ENCODE peak calls at places on chromosomes 1 and 21, in seven cellular contexts. One of them, this sample, is unnamed. For H3K27me3, the result is how much of the 10 kb centered on the place peaks cover.

GRCh38 chr1:184558691-184559090 is 171.9 kb downstream of the C1orf21 start:
- DNase-seq in esophagus squamous epithelium: no peak
- DNase-seq in cardiac muscle cell: no peak
- DNase-seq in BE2C: no peak
- DNase-seq in thoracic aorta: no peak
- DNase-seq in sigmoid colon: no peak
- DNase-seq in left lung: no peak
- DNase-seq in this sample: no peak

GRCh38 chr1:180781718-180782117 is 131.0 kb upstream of the KIAA1614 start:
- DNase-seq in thoracic aorta: no peak
- DNase-seq in esophagus squamous epithelium: no peak
- DNase-seq in cardiac muscle cell: no peak
- DNase-seq in BE2C: no peak
- DNase-seq in sigmoid colon: no peak
- DNase-seq in left lung: no peak
- DNase-seq in this sample: no peak

GRCh38 chr1:182120411-182121258 is 59.1 kb upstream of the ZNF648 start:
- DNase-seq in left lung: no peak
- DNase-seq in BE2C: no peak
- DNase-seq in sigmoid colon: no peak
- DNase-seq in cardiac muscle cell: no peak
- DNase-seq in thoracic aorta: no peak
- DNase-seq in esophagus squamous epithelium: no peak
- DNase-seq in this sample: no peak

GRCh38 chr1:155093938-155094621 is 15.4 kb downstream of the EFNA3 start:
- DNase-seq in sigmoid colon: peak
- DNase-seq in left lung: peak
- DNase-seq in thoracic aorta: no peak
- DNase-seq in esophagus squamous epithelium: no peak
- DNase-seq in BE2C: peak
- DNase-seq in cardiac muscle cell: peak
- DNase-seq in this sample: no peak

GRCh38 chr1:50975436-50975835 is 5.4 kb downstream of the CDKN2C start:
- DNase-seq in esophagus squamous epithelium: no peak
- DNase-seq in left lung: no peak
- DNase-seq in BE2C: no peak
- DNase-seq in sigmoid colon: no peak
- DNase-seq in cardiac muscle cell: no peak
- DNase-seq in thoracic aorta: no peak
- DNase-seq in this sample: no peak

GRCh38 chr1:230899845-230900251 is 31.5 kb upstream of the C1orf198 start:
- DNase-seq in sigmoid colon: no peak
- DNase-seq in BE2C: no peak
- DNase-seq in esophagus squamous epithelium: no peak
- DNase-seq in left lung: no peak
- DNase-seq in thoracic aorta: no peak
- DNase-seq in cardiac muscle cell: no peak
- DNase-seq in this sample: no peak

GRCh38 chr1:110639724-110640386 is 33.7 kb upstream of the KCNA2 start:
- DNase-seq in thoracic aorta: no peak
- DNase-seq in esophagus squamous epithelium: no peak
- DNase-seq in cardiac muscle cell: no peak
- DNase-seq in sigmoid colon: no peak
- DNase-seq in left lung: no peak
- DNase-seq in BE2C: no peak
- DNase-seq in this sample: no peak

GRCh38 chr1:114118351-114118990 is 35.2 kb downstream of the SYT6 start:
- DNase-seq in thoracic aorta: no peak
- DNase-seq in cardiac muscle cell: no peak
- DNase-seq in left lung: no peak
- DNase-seq in BE2C: no peak
- DNase-seq in esophagus squamous epithelium: no peak
- DNase-seq in sigmoid colon: peak
- DNase-seq in this sample: no peak

GRCh38 chr1:223052479-223052878 is 90.6 kb downstream of the TLR5 start:
- DNase-seq in BE2C: no peak
- DNase-seq in esophagus squamous epithelium: no peak
- DNase-seq in sigmoid colon: peak
- DNase-seq in cardiac muscle cell: no peak
- DNase-seq in thoracic aorta: no peak
- DNase-seq in left lung: no peak
- DNase-seq in this sample: no peak

GRCh38 chr1:221987860-221988520 is 246.1 kb upstream of the DUSP10 start:
- DNase-seq in esophagus squamous epithelium: no peak
- DNase-seq in thoracic aorta: no peak
- DNase-seq in BE2C: peak
- DNase-seq in left lung: no peak
- DNase-seq in sigmoid colon: no peak
- DNase-seq in cardiac muscle cell: no peak
- DNase-seq in this sample: no peak

GRCh38 chr1:211723273-211723672 is 47.9 kb upstream of the NEK2 start:
- DNase-seq in sigmoid colon: no peak
- DNase-seq in thoracic aorta: no peak
- DNase-seq in cardiac muscle cell: no peak
- DNase-seq in BE2C: no peak
- DNase-seq in esophagus squamous epithelium: no peak
- DNase-seq in left lung: no peak
- DNase-seq in this sample: no peak

GRCh38 chr1:238340989-238341388 is 450.3 kb upstream of the ZP4 start:
- DNase-seq in BE2C: no peak
- DNase-seq in thoracic aorta: no peak
- DNase-seq in cardiac muscle cell: no peak
- DNase-seq in sigmoid colon: no peak
- DNase-seq in esophagus squamous epithelium: no peak
- DNase-seq in left lung: no peak
- DNase-seq in this sample: no peak

GRCh38 chr1:168728452-168729404 is at the start of gene DPT:
- DNase-seq in sigmoid colon: peak
- DNase-seq in thoracic aorta: no peak
- DNase-seq in BE2C: no peak
- DNase-seq in left lung: no peak
- DNase-seq in esophagus squamous epithelium: no peak
- DNase-seq in cardiac muscle cell: no peak
- DNase-seq in this sample: peak

GRCh38 chr1:168734271-168734670 is 5.3 kb upstream of the DPT start:
- DNase-seq in left lung: no peak
- DNase-seq in cardiac muscle cell: no peak
- DNase-seq in sigmoid colon: peak
- DNase-seq in thoracic aorta: no peak
- DNase-seq in BE2C: no peak
- DNase-seq in esophagus squamous epithelium: no peak
- DNase-seq in this sample: no peak

GRCh38 chr1:198556969-198557368 is 16.5 kb upstream of the ATP6V1G3 start:
- DNase-seq in sigmoid colon: no peak
- DNase-seq in cardiac muscle cell: no peak
- DNase-seq in esophagus squamous epithelium: peak
- DNase-seq in thoracic aorta: no peak
- DNase-seq in left lung: no peak
- DNase-seq in BE2C: no peak
- DNase-seq in this sample: peak

GRCh38 chr1:20437640-20438039 is 48.4 kb downstream of the CAMK2N1 start:
- DNase-seq in esophagus squamous epithelium: no peak
- DNase-seq in thoracic aorta: no peak
- DNase-seq in cardiac muscle cell: no peak
- DNase-seq in BE2C: no peak
- DNase-seq in left lung: no peak
- DNase-seq in sigmoid colon: no peak
- DNase-seq in this sample: no peak

GRCh38 chr21:39085843-39086415 is 97.3 kb downstream of the PSMG1 start:
- DNase-seq in cardiac muscle cell: no peak
- DNase-seq in BE2C: no peak
- DNase-seq in esophagus squamous epithelium: no peak
- DNase-seq in left lung: no peak
- DNase-seq in thoracic aorta: no peak
- DNase-seq in sigmoid colon: no peak
- DNase-seq in this sample: no peak

GRCh38 chr21:39084979-39085729 is 98.1 kb downstream of the PSMG1 start:
- DNase-seq in esophagus squamous epithelium: no peak
- DNase-seq in sigmoid colon: no peak
- DNase-seq in cardiac muscle cell: no peak
- DNase-seq in left lung: no peak
- DNase-seq in BE2C: no peak
- DNase-seq in thoracic aorta: no peak
- DNase-seq in this sample: peak

GRCh38 chr21:39082656-39083376 is 100.4 kb downstream of the PSMG1 start:
- DNase-seq in thoracic aorta: no peak
- DNase-seq in BE2C: no peak
- DNase-seq in cardiac muscle cell: no peak
- DNase-seq in left lung: no peak
- DNase-seq in sigmoid colon: no peak
- DNase-seq in esophagus squamous epithelium: no peak
- DNase-seq in this sample: no peak

GRCh38 chr21:39083377-39084008 is 99.8 kb downstream of the PSMG1 start:
- DNase-seq in sigmoid colon: no peak
- DNase-seq in thoracic aorta: no peak
- DNase-seq in cardiac muscle cell: no peak
- DNase-seq in esophagus squamous epithelium: no peak
- DNase-seq in left lung: no peak
- DNase-seq in BE2C: no peak
- DNase-seq in this sample: no peak

DNA sequence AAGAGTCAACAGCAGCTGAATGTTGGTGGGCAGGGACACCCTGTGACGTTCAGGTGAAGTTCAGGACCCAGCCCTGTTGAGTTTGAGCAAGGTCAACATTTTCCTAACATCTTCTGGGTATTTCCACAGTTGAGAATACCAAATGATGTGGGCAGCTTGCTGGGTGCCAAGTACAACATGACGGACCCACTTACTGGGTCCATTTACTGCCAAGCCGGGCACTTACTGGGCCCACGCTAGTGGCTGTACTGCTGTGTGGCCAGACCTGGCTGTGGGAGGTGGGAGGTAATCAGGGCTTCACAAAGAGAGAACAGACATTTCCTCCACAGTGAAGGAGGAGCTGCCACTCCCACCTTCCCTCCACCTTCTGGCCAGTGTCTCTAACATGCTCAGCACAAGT is 99.2 kb downstream of the PSMG1 start:
- DNase-seq in BE2C: no peak
- DNase-seq in esophagus squamous epithelium: no peak
- DNase-seq in thoracic aorta: no peak
- DNase-seq in sigmoid colon: no peak
- DNase-seq in left lung: no peak
- DNase-seq in cardiac muscle cell: no peak
- DNase-seq in this sample: no peak
- TF ChIP-seq CTCF in BE2C: no peak
- TF ChIP-seq CTCF in esophagus squamous epithelium: no peak
- TF ChIP-seq CTCF in thoracic aorta: no peak
- TF ChIP-seq CTCF in sigmoid colon: no peak
- TF ChIP-seq CTCF in left lung: no peak
- TF ChIP-seq CTCF in cardiac muscle cell: no peak
- TF ChIP-seq CTCF in this sample: no peak

GRCh38 chr1:228513244-228513900 is 26.2 kb downstream of the RNF187 start:
- DNase-seq in esophagus squamous epithelium: no peak
- DNase-seq in BE2C: no peak
- DNase-seq in sigmoid colon: no peak
- DNase-seq in thoracic aorta: no peak
- DNase-seq in cardiac muscle cell: no peak
- DNase-seq in left lung: no peak
- DNase-seq in this sample: no peak
- H3K27me3 ChIP-seq in esophagus squamous epithelium: under half
- H3K27me3 ChIP-seq in BE2C: under half
- H3K27me3 ChIP-seq in sigmoid colon: under half
- H3K27me3 ChIP-seq in thoracic aorta: under half
- H3K27me3 ChIP-seq in cardiac muscle cell: half or more
- H3K27me3 ChIP-seq in left lung: under half
- H3K27me3 ChIP-seq in this sample: under half

GRCh38 chr1:171310661-171311087 is 3.3 kb upstream of the FMO4 start:
- DNase-seq in esophagus squamous epithelium: no peak
- DNase-seq in thoracic aorta: no peak
- DNase-seq in cardiac muscle cell: no peak
- DNase-seq in sigmoid colon: no peak
- DNase-seq in left lung: no peak
- DNase-seq in BE2C: no peak
- DNase-seq in this sample: no peak

GRCh38 chr1:171313835-171314320 is at the start of gene FMO4:
- DNase-seq in sigmoid colon: peak
- DNase-seq in cardiac muscle cell: peak
- DNase-seq in BE2C: peak
- DNase-seq in esophagus squamous epithelium: peak
- DNase-seq in left lung: no peak
- DNase-seq in thoracic aorta: peak
- DNase-seq in this sample: peak

GRCh38 chr1:171311771-171312558 is 2.0 kb upstream of the FMO4 start:
- DNase-seq in sigmoid colon: no peak
- DNase-seq in BE2C: no peak
- DNase-seq in thoracic aorta: no peak
- DNase-seq in cardiac muscle cell: no peak
- DNase-seq in esophagus squamous epithelium: no peak
- DNase-seq in left lung: no peak
- DNase-seq in this sample: no peak

GRCh38 chr1:171313319-171313834 is 606 bp upstream of the FMO4 start:
- DNase-seq in BE2C: no peak
- DNase-seq in sigmoid colon: no peak
- DNase-seq in thoracic aorta: no peak
- DNase-seq in left lung: no peak
- DNase-seq in cardiac muscle cell: no peak
- DNase-seq in esophagus squamous epithelium: no peak
- DNase-seq in this sample: no peak
- H3K4me3 ChIP-seq in BE2C: no peak
- H3K4me3 ChIP-seq in sigmoid colon: no peak
- H3K4me3 ChIP-seq in thoracic aorta: peak
- H3K4me3 ChIP-seq in left lung: no peak
- H3K4me3 ChIP-seq in cardiac muscle cell: no peak
- H3K4me3 ChIP-seq in esophagus squamous epithelium: no peak
- H3K4me3 ChIP-seq in this sample: no peak

GRCh38 chr1:22470227-22470626 is 18.6 kb downstream of the ZBTB40 start:
- DNase-seq in cardiac muscle cell: no peak
- DNase-seq in sigmoid colon: no peak
- DNase-seq in thoracic aorta: no peak
- DNase-seq in left lung: no peak
- DNase-seq in BE2C: no peak
- DNase-seq in esophagus squamous epithelium: no peak
- DNase-seq in this sample: no peak

GRCh38 chr1:22471078-22471477 is 19.4 kb downstream of the ZBTB40 start:
- DNase-seq in sigmoid colon: peak
- DNase-seq in left lung: no peak
- DNase-seq in cardiac muscle cell: peak
- DNase-seq in esophagus squamous epithelium: no peak
- DNase-seq in BE2C: peak
- DNase-seq in thoracic aorta: no peak
- DNase-seq in this sample: no peak

GRCh38 chr1:22472596-22472995 is 20.9 kb downstream of the ZBTB40 start:
- DNase-seq in sigmoid colon: no peak
- DNase-seq in thoracic aorta: no peak
- DNase-seq in cardiac muscle cell: no peak
- DNase-seq in esophagus squamous epithelium: no peak
- DNase-seq in BE2C: no peak
- DNase-seq in left lung: no peak
- DNase-seq in this sample: no peak

GRCh38 chr1:22473952-22474351 is 22.3 kb downstream of the ZBTB40 start:
- DNase-seq in left lung: no peak
- DNase-seq in sigmoid colon: no peak
- DNase-seq in BE2C: no peak
- DNase-seq in thoracic aorta: no peak
- DNase-seq in esophagus squamous epithelium: no peak
- DNase-seq in cardiac muscle cell: no peak
- DNase-seq in this sample: no peak

DNA sequence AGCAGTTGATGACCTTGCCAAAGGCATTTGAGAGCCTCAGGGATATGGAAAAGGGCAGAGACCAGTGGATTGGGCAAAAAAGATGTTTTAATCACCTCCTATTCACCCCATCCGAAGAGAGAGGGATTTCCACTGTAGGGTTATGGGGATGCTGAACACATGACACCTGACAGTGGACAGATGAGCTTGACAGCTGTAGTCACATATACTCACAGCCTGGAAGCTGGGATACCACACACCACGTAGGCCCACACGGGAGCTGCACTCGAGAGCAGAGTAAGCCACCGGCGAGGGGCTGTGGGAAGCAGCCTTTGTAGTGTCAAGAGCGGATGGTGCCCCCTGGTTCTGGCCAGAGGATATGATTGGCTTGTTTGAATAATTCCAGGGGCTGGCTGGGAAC is 20.0 kb downstream of the ZBTB40 start:
- DNase-seq in left lung: no peak
- DNase-seq in esophagus squamous epithelium: no peak
- DNase-seq in BE2C: peak
- DNase-seq in cardiac muscle cell: no peak
- DNase-seq in thoracic aorta: no peak
- DNase-seq in sigmoid colon: no peak
- DNase-seq in this sample: no peak
- TF ChIP-seq CTCF in left lung: no peak
- TF ChIP-seq CTCF in esophagus squamous epithelium: no peak
- TF ChIP-seq CTCF in BE2C: no peak
- TF ChIP-seq CTCF in cardiac muscle cell: no peak
- TF ChIP-seq CTCF in thoracic aorta: no peak
- TF ChIP-seq CTCF in sigmoid colon: no peak
- TF ChIP-seq CTCF in this sample: no peak